ENCODE peak calls at places on chromosomes 16 and 17, in four cellular contexts. Y, G, E and A are unnamed samples.

GRCh38 chr16:10684541-10685151 is 10.1 kb downstream of the TEKT5 start:
- DNase-seq in G (no peak), E (no peak), Y (no peak), A (no peak)

GRCh38 chr16:82715833-82716232 is 89.1 kb downstream of the CDH13 start:
- DNase-seq in G (no peak), E (peak), Y (no peak), A (peak)

GRCh38 chr17:50059256-50059655 is 3.3 kb downstream of the ITGA3 start:
- DNase-seq in E (no peak), G (no peak), Y (no peak), A (no peak)

GRCh38 chr16:89476811-89477261 is 13.5 kb downstream of the ANKRD11 start:
- DNase-seq in G (peak), Y (no peak), E (no peak), A (no peak)

GRCh38 chr17:40534431-40535189 is 30.7 kb downstream of the CCR7 start:
- DNase-seq in G (no peak), E (no peak), Y (no peak), A (no peak)

GRCh38 chr17:11944587-11944986 is 52.7 kb downstream of the ZNF18 start:
- DNase-seq in Y (no peak), G (no peak), E (no peak), A (no peak)

GRCh38 chr17:30248786-30249185 is 13.3 kb upstream of the SLC6A4 start:
- DNase-seq in G (no peak), E (no peak), Y (no peak), A (peak)

GRCh38 chr17:28712037-28712704 is 483 bp upstream of the PROCA1 start:
- DNase-seq in G (peak), Y (peak), E (peak), A (peak)

GRCh38 chr17:28896884-28897768 is at the start of gene FLOT2:
- DNase-seq in G (peak), Y (peak), E (peak), A (peak)

GRCh38 chr17:77269696-77270681 is 129.2 kb downstream of the SEC14L1 start:
- DNase-seq in G (no peak), Y (no peak), E (no peak), A (no peak)

GRCh38 chr16:3242709-3243108 is 7.8 kb upstream of the ZNF200 start:
- DNase-seq in E (no peak), G (no peak), Y (peak), A (no peak)

GRCh38 chr17:68792042-68792685 is 163.0 kb downstream of the ABCA8 start:
- DNase-seq in E (no peak), Y (no peak), G (no peak), A (no peak)

GRCh38 chr16:17159616-17160015 is 311.1 kb downstream of the XYLT1 start:
- DNase-seq in G (no peak), E (no peak), Y (no peak), A (no peak)

GRCh38 chr17:3474212-3474611 is 1.6 kb upstream of the ASPA start:
- DNase-seq in G (no peak), Y (no peak), E (no peak), A (no peak)

GRCh38 chr17:3479988-3480387 is 4.2 kb downstream of the ASPA start:
- DNase-seq in G (no peak), Y (no peak), E (no peak), A (no peak)

GRCh38 chr17:3472137-3472536 is 518 bp upstream of the SPATA22 start:
- DNase-seq in E (no peak), Y (no peak), G (no peak), A (no peak)

GRCh38 chr17:3475155-3475808 is 515 bp upstream of the ASPA start:
- DNase-seq in Y (no peak), G (no peak), E (no peak), A (no peak)

GRCh38 chr17:3475812-3476686 is at the start of gene ASPA:
- DNase-seq in G (no peak), E (no peak), Y (no peak), A (no peak)
- H3K4me3 ChIP-seq in G (no peak), E (peak), Y (no peak), A (no peak)

GRCh38 chr17:41885733-41886132 is 20.5 kb upstream of the KLHL11 start:
- DNase-seq in E (no peak), Y (no peak), G (no peak), A (no peak)
- TF ChIP-seq CTCF in E (no peak), Y (no peak), G (no peak), A (no peak)

GRCh38 chr17:2020721-2021120 is 4.4 kb downstream of the RTN4RL1 start:
- DNase-seq in Y (no peak), E (peak), G (no peak), A (no peak)
- H3K4me3 ChIP-seq in Y (no peak), E (no peak), G (no peak), A (no peak)

GRCh38 chr17:56707312-56708219 is 114.1 kb downstream of the NOG start:
- DNase-seq in E (no peak), Y (no peak), G (no peak), A (no peak)
- TF ChIP-seq CTCF in E (no peak), Y (no peak), G (no peak), A (no peak)